ENCODE peak calls at places on chromosomes 5 and 9, in seven cellular contexts. Z, I, W, P, J, C and N are unnamed samples.

GRCh38 chr5:108380531-108381021 is 1.3 kb downstream of the FBXL17 start:
- DNase-seq in P (peak), J (peak), C (peak), I (peak), Z (peak), W (peak), N (peak)

GRCh38 chr5:152443935-152444334 is 38.9 kb upstream of the NMUR2 start:
- DNase-seq in I (no peak), P (no peak), Z (no peak), C (no peak), J (no peak), W (no peak), N (no peak)

GRCh38 chr5:52989781-52990530 is 804 bp downstream of the ITGA2 start:
- DNase-seq in C (peak), I (peak), W (peak), Z (peak), P (peak), J (peak), N (no peak)

GRCh38 chr9:81915801-81916505 is 12.3 kb upstream of the SPATA31D4 start:
- DNase-seq in I (no peak), P (no peak), Z (no peak), W (no peak), J (no peak), C (peak), N (no peak)

GRCh38 chr5:133687212-133688051 is 75.1 kb upstream of the FSTL4 start:
- DNase-seq in Z (no peak), I (no peak), W (no peak), P (no peak), C (no peak), J (peak), N (no peak)

GRCh38 chr5:157267025-157267424 is 1.1 kb downstream of the CYFIP2 start:
- DNase-seq in P (no peak), Z (no peak), I (no peak), J (no peak), W (no peak), C (no peak), N (no peak)

GRCh38 chr9:89010056-89010455 is 18.8 kb downstream of the S1PR3 start:
- DNase-seq in I (no peak), C (no peak), W (no peak), P (no peak), Z (no peak), J (no peak), N (peak)

GRCh38 chr5:99355881-99356280 is 427.1 kb upstream of the CHD1 start:
- DNase-seq in Z (no peak), W (no peak), J (no peak), C (no peak), I (no peak), P (no peak), N (no peak)

GRCh38 chr5:6525910-6526309 is 77.3 kb downstream of the UBE2QL1 start:
- DNase-seq in Z (no peak), J (peak), C (peak), I (no peak), W (no peak), P (peak), N (no peak)

GRCh38 chr5:132506094-132506692 is 15.6 kb upstream of the IRF1 start:
- DNase-seq in C (peak), W (no peak), I (peak), Z (no peak), P (no peak), J (peak), N (no peak)

GRCh38 chr5:100904259-100904822 is 1.3 kb upstream of the ST8SIA4 start:
- DNase-seq in P (no peak), Z (no peak), W (no peak), J (peak), C (no peak), I (no peak), N (peak)

GRCh38 chr9:116223926-116224325 is 70.3 kb downstream of the PAPPA start:
- DNase-seq in C (no peak), J (no peak), P (no peak), I (no peak), Z (no peak), W (no peak), N (no peak)

GRCh38 chr9:94445846-94446245 is 109.0 kb upstream of the PCAT7 start:
- DNase-seq in W (no peak), J (peak), P (no peak), C (no peak), Z (no peak), I (no peak), N (no peak)

GRCh38 chr5:122311888-122312669 is at the start of gene SNCAIP:
- DNase-seq in Z (peak), I (peak), J (peak), P (peak), W (peak), C (peak), N (peak)

GRCh38 chr5:75363726-75364495 is 26.9 kb downstream of the HMGCR start:
- DNase-seq in P (no peak), Z (no peak), I (no peak), C (no peak), J (no peak), W (peak), N (no peak)

GRCh38 chr5:134070648-134070978 is 43.9 kb upstream of the TCF7 start:
- DNase-seq in P (no peak), Z (no peak), C (no peak), W (no peak), J (no peak), I (peak), N (no peak)

GRCh38 chr5:171901764-171902163 is 104.7 kb downstream of the FBXW11 start:
- DNase-seq in P (no peak), W (no peak), J (no peak), C (no peak), Z (no peak), I (no peak), N (no peak)

GRCh38 chr9:75907329-75907728 is 16.9 kb downstream of the PCSK5 start:
- DNase-seq in I (peak), W (no peak), C (peak), Z (no peak), J (no peak), P (no peak), N (no peak)

GRCh38 chr9:121963542-121963995 is 129.5 kb downstream of the TTLL11 start:
- DNase-seq in I (peak), P (no peak), J (no peak), W (no peak), C (peak), Z (no peak), N (no peak)

GRCh38 chr5:87432460-87432859 is 19.7 kb upstream of the CCNH start:
- DNase-seq in P (no peak), C (no peak), J (no peak), W (no peak), I (no peak), Z (no peak), N (no peak)

GRCh38 chr9:84296146-84296843 is 44.3 kb downstream of the SLC28A3 start:
- DNase-seq in J (no peak), Z (no peak), P (no peak), C (peak), I (peak), W (no peak), N (no peak)

GRCh38 chr9:105126233-105126632 is 118.2 kb upstream of the SLC44A1 start:
- DNase-seq in I (no peak), C (no peak), W (no peak), P (no peak), Z (no peak), J (peak), N (no peak)

GRCh38 chr5:35213608-35214007 is 16.7 kb downstream of the PRLR start:
- DNase-seq in C (no peak), I (no peak), J (no peak), P (no peak), W (no peak), Z (peak), N (no peak)

GRCh38 chr9:97640290-97640689 is 6.7 kb downstream of the NCBP1 start:
- DNase-seq in C (no peak), I (no peak), Z (no peak), J (no peak), P (peak), W (no peak), N (no peak)

GRCh38 chr9:35972093-35972492 is 14.1 kb upstream of the OR2S2 start:
- DNase-seq in P (no peak), W (no peak), C (no peak), I (no peak), J (peak), Z (no peak), N (no peak)

GRCh38 chr9:35076848-35077247 is 2.9 kb downstream of the FANCG start:
- DNase-seq in I (no peak), J (no peak), P (no peak), Z (no peak), C (no peak), W (no peak), N (no peak)

GRCh38 chr5:87762631-87763030 is 349.9 kb upstream of the CCNH start:
- DNase-seq in C (no peak), I (no peak), Z (no peak), J (no peak), P (no peak), W (no peak), N (no peak)